ENCODE peak calls at places on chromosomes 2 and 18, in six cellular contexts. One of them, this sample, is unnamed.

GRCh38 chr2:7857904-7858303 is 824.0 kb upstream of the ID2 start:
- DNase-seq in NT2/D1: no peak
- DNase-seq in lung: no peak
- DNase-seq in CD4-positive, alpha-beta memory T cell: no peak
- DNase-seq in GM23248: peak; percentile 90
- DNase-seq in astrocyte: peak; percentile 61
- DNase-seq in this sample: no peak

GRCh38 chr2:126886201-126886905 is 12.3 kb upstream of the TEX51 start:
- DNase-seq in lung: peak; percentile 50
- DNase-seq in astrocyte: no peak
- DNase-seq in CD4-positive, alpha-beta memory T cell: peak; percentile 4
- DNase-seq in NT2/D1: peak; percentile 81
- DNase-seq in GM23248: peak; percentile 70
- DNase-seq in this sample: peak; percentile 67

GRCh38 chr2:85131116-85131515 is 2.1 kb upstream of the TCF7L1 start:
- DNase-seq in lung: no peak
- DNase-seq in NT2/D1: no peak
- DNase-seq in GM23248: peak; percentile 48
- DNase-seq in CD4-positive, alpha-beta memory T cell: no peak
- DNase-seq in astrocyte: no peak
- DNase-seq in this sample: no peak

GRCh38 chr2:20049631-20050030 is 1.8 kb downstream of the LAPTM4A start:
- DNase-seq in NT2/D1: no peak
- DNase-seq in CD4-positive, alpha-beta memory T cell: no peak
- DNase-seq in GM23248: peak; percentile 65
- DNase-seq in lung: no peak
- DNase-seq in astrocyte: peak; percentile 24
- DNase-seq in this sample: no peak

GRCh38 chr18:21820035-21820810 is 79.6 kb downstream of the MIB1 start:
- DNase-seq in NT2/D1: no peak
- DNase-seq in GM23248: peak; percentile 51
- DNase-seq in astrocyte: peak; percentile 2
- DNase-seq in lung: no peak
- DNase-seq in CD4-positive, alpha-beta memory T cell: no peak
- DNase-seq in this sample: no peak

GRCh38 chr2:236972491-236973379 is 113.0 kb upstream of the COPS8 start:
- DNase-seq in lung: no peak
- DNase-seq in CD4-positive, alpha-beta memory T cell: no peak
- DNase-seq in GM23248: peak; percentile 94
- DNase-seq in NT2/D1: no peak
- DNase-seq in astrocyte: peak; percentile 87
- DNase-seq in this sample: peak; percentile 82

GRCh38 chr2:43400508-43400907 is 174.1 kb upstream of the ZFP36L2 start:
- DNase-seq in GM23248: no peak
- DNase-seq in lung: no peak
- DNase-seq in CD4-positive, alpha-beta memory T cell: no peak
- DNase-seq in astrocyte: no peak
- DNase-seq in NT2/D1: no peak
- DNase-seq in this sample: no peak

GRCh38 chr2:67565761-67566160 is 168.6 kb downstream of the ETAA1 start:
- DNase-seq in lung: no peak
- DNase-seq in NT2/D1: no peak
- DNase-seq in GM23248: peak; percentile 96
- DNase-seq in CD4-positive, alpha-beta memory T cell: no peak
- DNase-seq in astrocyte: peak; percentile 96
- DNase-seq in this sample: no peak

GRCh38 chr2:217756375-217757107 is 246.3 kb downstream of the TNS1 start:
- DNase-seq in GM23248: peak; percentile 71
- DNase-seq in NT2/D1: peak; percentile 72
- DNase-seq in astrocyte: peak; percentile 32
- DNase-seq in CD4-positive, alpha-beta memory T cell: peak; percentile 51
- DNase-seq in lung: peak; percentile 53
- DNase-seq in this sample: peak; percentile 94

GRCh38 chr2:111024496-111024895 is 96.2 kb upstream of the BCL2L11 start:
- DNase-seq in CD4-positive, alpha-beta memory T cell: no peak
- DNase-seq in astrocyte: no peak
- DNase-seq in NT2/D1: no peak
- DNase-seq in lung: no peak
- DNase-seq in GM23248: no peak
- DNase-seq in this sample: no peak

GRCh38 chr2:10909050-10909995 is 2.4 kb upstream of the KCNF1 start:
- DNase-seq in GM23248: no peak
- DNase-seq in lung: no peak
- DNase-seq in NT2/D1: peak; percentile 64
- DNase-seq in CD4-positive, alpha-beta memory T cell: no peak
- DNase-seq in astrocyte: no peak
- DNase-seq in this sample: no peak

GRCh38 chr2:196759378-196759706 is 40.1 kb downstream of the GTF3C3 start:
- DNase-seq in lung: no peak
- DNase-seq in NT2/D1: no peak
- DNase-seq in astrocyte: no peak
- DNase-seq in CD4-positive, alpha-beta memory T cell: no peak
- DNase-seq in GM23248: peak; percentile 71
- DNase-seq in this sample: no peak

GRCh38 chr18:13375302-13376255 is 157.0 kb downstream of the LDLRAD4 start:
- DNase-seq in NT2/D1: no peak
- DNase-seq in astrocyte: peak; percentile 92
- DNase-seq in lung: peak; percentile 52
- DNase-seq in CD4-positive, alpha-beta memory T cell: peak; percentile 68
- DNase-seq in GM23248: peak; percentile 96
- DNase-seq in this sample: peak; percentile 93

GRCh38 chr2:145975406-145975805 is 1455.5 kb upstream of the ZEB2 start:
- DNase-seq in lung: no peak
- DNase-seq in NT2/D1: no peak
- DNase-seq in CD4-positive, alpha-beta memory T cell: no peak
- DNase-seq in astrocyte: peak; percentile 55
- DNase-seq in GM23248: no peak
- DNase-seq in this sample: no peak

GRCh38 chr18:58520964-58521363 is 107.9 kb downstream of the ALPK2 start:
- DNase-seq in lung: no peak
- DNase-seq in GM23248: peak; percentile 48
- DNase-seq in astrocyte: no peak
- DNase-seq in NT2/D1: no peak
- DNase-seq in CD4-positive, alpha-beta memory T cell: no peak
- DNase-seq in this sample: no peak

GRCh38 chr2:54673501-54673998 is 49.9 kb upstream of the EML6 start:
- DNase-seq in lung: peak; percentile 75
- DNase-seq in GM23248: peak; percentile 69
- DNase-seq in NT2/D1: no peak
- DNase-seq in CD4-positive, alpha-beta memory T cell: peak; percentile 35
- DNase-seq in astrocyte: no peak
- DNase-seq in this sample: peak; percentile 90

GRCh38 chr2:233811087-233811486 is 33.0 kb downstream of the MROH2A start:
- DNase-seq in astrocyte: no peak
- DNase-seq in GM23248: no peak
- DNase-seq in CD4-positive, alpha-beta memory T cell: no peak
- DNase-seq in NT2/D1: no peak
- DNase-seq in lung: no peak
- DNase-seq in this sample: peak; percentile 34

GRCh38 chr2:141595531-141595930 is 535.3 kb downstream of the LRP1B start:
- DNase-seq in lung: no peak
- DNase-seq in GM23248: no peak
- DNase-seq in astrocyte: no peak
- DNase-seq in NT2/D1: no peak
- DNase-seq in CD4-positive, alpha-beta memory T cell: no peak
- DNase-seq in this sample: no peak

GRCh38 chr2:201777043-201777442 is 3.7 kb downstream of the ALS2 start:
- DNase-seq in lung: no peak
- DNase-seq in GM23248: peak; percentile 43
- DNase-seq in CD4-positive, alpha-beta memory T cell: no peak
- DNase-seq in astrocyte: no peak
- DNase-seq in NT2/D1: no peak
- DNase-seq in this sample: no peak

GRCh38 chr2:128421861-128422311 is 103.2 kb upstream of the HS6ST1 start:
- DNase-seq in GM23248: peak; percentile 30
- DNase-seq in astrocyte: no peak
- DNase-seq in lung: peak; percentile 23
- DNase-seq in NT2/D1: no peak
- DNase-seq in CD4-positive, alpha-beta memory T cell: no peak
- DNase-seq in this sample: peak; percentile 65

GRCh38 chr18:35729971-35730668 is 148.6 kb downstream of the GALNT1 start:
- DNase-seq in lung: no peak
- DNase-seq in CD4-positive, alpha-beta memory T cell: no peak
- DNase-seq in astrocyte: no peak
- DNase-seq in GM23248: no peak
- DNase-seq in NT2/D1: no peak
- DNase-seq in this sample: no peak

GRCh38 chr2:193935114-193935513 is 1721.9 kb upstream of the SLC39A10 start:
- DNase-seq in lung: no peak
- DNase-seq in NT2/D1: no peak
- DNase-seq in GM23248: no peak
- DNase-seq in CD4-positive, alpha-beta memory T cell: no peak
- DNase-seq in astrocyte: no peak
- DNase-seq in this sample: no peak

GRCh38 chr2:43024515-43024962 is 201.9 kb downstream of the ZFP36L2 start:
- DNase-seq in NT2/D1: peak; percentile 56
- DNase-seq in astrocyte: no peak
- DNase-seq in GM23248: peak; percentile 47
- DNase-seq in CD4-positive, alpha-beta memory T cell: peak; percentile 17
- DNase-seq in lung: peak; percentile 46
- DNase-seq in this sample: peak; percentile 90

GRCh38 chr2:19785432-19785831 is 116.4 kb downstream of the TTC32 start:
- DNase-seq in NT2/D1: no peak
- DNase-seq in astrocyte: peak; percentile 54
- DNase-seq in GM23248: peak; percentile 83
- DNase-seq in CD4-positive, alpha-beta memory T cell: no peak
- DNase-seq in lung: no peak
- DNase-seq in this sample: no peak

GRCh38 chr2:166127217-166128155 is at the start of gene SCN1A:
- DNase-seq in GM23248: peak; percentile 67
- DNase-seq in NT2/D1: no peak
- DNase-seq in astrocyte: peak; percentile 17
- DNase-seq in lung: no peak
- DNase-seq in CD4-positive, alpha-beta memory T cell: peak; percentile 39
- DNase-seq in this sample: no peak

GRCh38 chr18:63402246-63403164 is 19.8 kb downstream of the VPS4B start:
- DNase-seq in CD4-positive, alpha-beta memory T cell: no peak
- DNase-seq in GM23248: no peak
- DNase-seq in lung: no peak
- DNase-seq in NT2/D1: no peak
- DNase-seq in astrocyte: no peak
- DNase-seq in this sample: no peak

GRCh38 chr2:163664610-163665009 is 71.2 kb downstream of the FIGN start:
- DNase-seq in GM23248: peak; percentile 77
- DNase-seq in CD4-positive, alpha-beta memory T cell: no peak
- DNase-seq in lung: no peak
- DNase-seq in NT2/D1: no peak
- DNase-seq in astrocyte: peak; percentile 93
- DNase-seq in this sample: no peak

GRCh38 chr18:49247786-49248185 is 212.7 kb downstream of the DYM start:
- DNase-seq in astrocyte: no peak
- DNase-seq in GM23248: peak; percentile 44
- DNase-seq in lung: no peak
- DNase-seq in NT2/D1: no peak
- DNase-seq in CD4-positive, alpha-beta memory T cell: no peak
- DNase-seq in this sample: no peak

GRCh38 chr2:232623768-232624553 is 9.4 kb upstream of the EFHD1 start:
- DNase-seq in GM23248: no peak
- DNase-seq in astrocyte: no peak
- DNase-seq in lung: no peak
- DNase-seq in NT2/D1: no peak
- DNase-seq in CD4-positive, alpha-beta memory T cell: no peak
- DNase-seq in this sample: no peak

GRCh38 chr18:71541643-71542042 is 1002.5 kb downstream of the CBLN2 start:
- DNase-seq in NT2/D1: no peak
- DNase-seq in GM23248: no peak
- DNase-seq in CD4-positive, alpha-beta memory T cell: no peak
- DNase-seq in astrocyte: no peak
- DNase-seq in lung: no peak
- DNase-seq in this sample: no peak
- H3K9me3 ChIP-seq in NT2/D1: no peaks in the 10 kb centered on the region
- H3K9me3 ChIP-seq in GM23248: no peaks in the 10 kb centered on the region
- H3K9me3 ChIP-seq in CD4-positive, alpha-beta memory T cell: no peaks in the 10 kb centered on the region
- H3K9me3 ChIP-seq in astrocyte: peaks cover 4% of the 10 kb centered on the region
- H3K9me3 ChIP-seq in lung: peaks cover 2% of the 10 kb centered on the region
- H3K9me3 ChIP-seq in this sample: peaks cover 1% of the 10 kb centered on the region

DNA sequence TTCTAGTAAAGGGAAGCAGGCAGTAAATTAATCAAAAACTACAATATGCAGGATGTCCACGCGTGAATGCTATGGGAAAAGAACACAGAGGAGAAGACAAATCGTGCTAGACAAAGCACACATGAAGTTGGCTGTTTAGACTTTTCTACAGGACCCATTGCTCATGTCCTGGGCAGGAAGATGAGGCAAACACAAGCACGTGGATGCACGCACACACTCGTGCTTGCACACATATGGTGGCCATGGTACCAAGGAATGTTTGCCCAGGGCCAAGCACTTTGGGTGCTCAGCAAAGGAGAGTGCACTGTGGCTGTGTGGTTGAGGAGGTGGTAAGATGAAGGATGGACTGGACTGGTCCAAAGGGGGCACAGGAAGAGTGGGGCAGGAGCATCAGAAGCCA is 80.2 kb upstream of the MCFD2 start:
- DNase-seq in astrocyte: no peak
- DNase-seq in NT2/D1: no peak
- DNase-seq in CD4-positive, alpha-beta memory T cell: no peak
- DNase-seq in GM23248: no peak
- DNase-seq in lung: no peak
- DNase-seq in this sample: no peak
- H3K9me3 ChIP-seq in astrocyte: no peaks in the 10 kb centered on the region
- H3K9me3 ChIP-seq in NT2/D1: no peaks in the 10 kb centered on the region
- H3K9me3 ChIP-seq in CD4-positive, alpha-beta memory T cell: no peaks in the 10 kb centered on the region
- H3K9me3 ChIP-seq in GM23248: no peaks in the 10 kb centered on the region
- H3K9me3 ChIP-seq in lung: no peaks in the 10 kb centered on the region
- H3K9me3 ChIP-seq in this sample: no peaks in the 10 kb centered on the region

GRCh38 chr2:106041150-106041549 is 153.0 kb downstream of the UXS1 start:
- DNase-seq in GM23248: no peak
- DNase-seq in lung: no peak
- DNase-seq in astrocyte: no peak
- DNase-seq in NT2/D1: no peak
- DNase-seq in CD4-positive, alpha-beta memory T cell: no peak
- DNase-seq in this sample: no peak
- H3K9me3 ChIP-seq in GM23248: no peaks in the 10 kb centered on the region
- H3K9me3 ChIP-seq in lung: no peaks in the 10 kb centered on the region
- H3K9me3 ChIP-seq in astrocyte: no peaks in the 10 kb centered on the region
- H3K9me3 ChIP-seq in NT2/D1: no peaks in the 10 kb centered on the region
- H3K9me3 ChIP-seq in CD4-positive, alpha-beta memory T cell: no peaks in the 10 kb centered on the region
- H3K9me3 ChIP-seq in this sample: no peaks in the 10 kb centered on the region

GRCh38 chr2:240525802-240526201 is 32.0 kb downstream of the ANKMY1 start:
- DNase-seq in NT2/D1: no peak
- DNase-seq in lung: no peak
- DNase-seq in CD4-positive, alpha-beta memory T cell: no peak
- DNase-seq in astrocyte: no peak
- DNase-seq in GM23248: no peak
- DNase-seq in this sample: peak; percentile 61

GRCh38 chr2:240524963-240525718 is 32.6 kb downstream of the ANKMY1 start:
- DNase-seq in lung: no peak
- DNase-seq in GM23248: no peak
- DNase-seq in astrocyte: no peak
- DNase-seq in NT2/D1: no peak
- DNase-seq in CD4-positive, alpha-beta memory T cell: no peak
- DNase-seq in this sample: no peak

GRCh38 chr2:240527153-240527750 is 30.5 kb downstream of the ANKMY1 start:
- DNase-seq in lung: no peak
- DNase-seq in CD4-positive, alpha-beta memory T cell: no peak
- DNase-seq in astrocyte: no peak
- DNase-seq in NT2/D1: no peak
- DNase-seq in GM23248: no peak
- DNase-seq in this sample: no peak

GRCh38 chr2:240528406-240529040 is 29.3 kb downstream of the ANKMY1 start:
- DNase-seq in astrocyte: no peak
- DNase-seq in NT2/D1: no peak
- DNase-seq in lung: no peak
- DNase-seq in CD4-positive, alpha-beta memory T cell: no peak
- DNase-seq in GM23248: no peak
- DNase-seq in this sample: no peak

GRCh38 chr2:240526521-240526920 is 31.3 kb downstream of the ANKMY1 start:
- DNase-seq in NT2/D1: no peak
- DNase-seq in astrocyte: no peak
- DNase-seq in CD4-positive, alpha-beta memory T cell: no peak
- DNase-seq in GM23248: no peak
- DNase-seq in lung: no peak
- DNase-seq in this sample: no peak
- H3K9me3 ChIP-seq in NT2/D1: peaks cover 65% of the 10 kb centered on the region
- H3K9me3 ChIP-seq in astrocyte: peaks cover 30% of the 10 kb centered on the region
- H3K9me3 ChIP-seq in CD4-positive, alpha-beta memory T cell: no peaks in the 10 kb centered on the region
- H3K9me3 ChIP-seq in GM23248: no peaks in the 10 kb centered on the region
- H3K9me3 ChIP-seq in lung: peaks cover 10% of the 10 kb centered on the region
- H3K9me3 ChIP-seq in this sample: no peaks in the 10 kb centered on the region